ENCODE peak calls at places on chromosomes 13 and 19, in six cellular contexts. V, W, M, E, P and C are unnamed samples.

GRCh38 chr13:104086205-104086604 is 1020.0 kb upstream of the SLC10A2 start:
- DNase-seq in W (no peak), V (no peak), E (no peak), P (no peak), M (no peak), C (no peak)

GRCh38 chr13:77918391-77919261 is at the start of gene EDNRB:
- DNase-seq in P (no peak), W (no peak), E (peak), V (peak), M (peak), C (peak)

GRCh38 chr19:58181902-58182576 is 822 bp upstream of the ZNF274 start:
- DNase-seq in E (peak), M (peak), P (no peak), V (peak), W (no peak), C (peak)

GRCh38 chr13:50448535-50448981 is 394.9 kb downstream of the DLEU7 start:
- DNase-seq in M (no peak), E (no peak), P (no peak), W (no peak), V (no peak), C (no peak)

GRCh38 chr19:6708346-6708745 is 12.1 kb downstream of the C3 start:
- DNase-seq in V (no peak), W (no peak), M (no peak), E (no peak), P (no peak), C (no peak)

GRCh38 chr13:41791056-41791455 is 169.9 kb downstream of the VWA8 start:
- DNase-seq in M (no peak), P (no peak), W (no peak), V (no peak), E (no peak), C (no peak)

GRCh38 chr13:25167349-25167748 is 4.7 kb downstream of the AMER2 start:
- DNase-seq in W (no peak), E (no peak), P (no peak), V (no peak), M (no peak), C (no peak)

GRCh38 chr19:17235618-17236413 is 9.8 kb downstream of the OCEL1 start:
- DNase-seq in M (peak), E (peak), V (no peak), W (peak), P (peak), C (peak)

GRCh38 chr19:1471514-1472107 is 7.4 kb downstream of the C19orf25 start:
- DNase-seq in W (no peak), P (no peak), E (no peak), M (peak), V (no peak), C (peak)

GRCh38 chr19:45884682-45885555 is 1.0 kb downstream of the IRF2BP1 start:
- DNase-seq in E (no peak), M (no peak), V (no peak), P (no peak), W (no peak), C (peak)

GRCh38 chr19:39362682-39363657 is 20.7 kb downstream of the SAMD4B start:
- DNase-seq in P (no peak), E (no peak), W (no peak), M (no peak), V (peak), C (no peak)

GRCh38 chr13:86559915-86560314 is 760.7 kb upstream of the SLITRK6 start:
- DNase-seq in E (no peak), M (no peak), V (no peak), P (no peak), W (no peak), C (no peak)

GRCh38 chr19:45814851-45815481 is at the start of gene RSPH6A:
- DNase-seq in E (no peak), M (no peak), P (no peak), W (no peak), V (no peak), C (no peak)

GRCh38 chr19:51090471-51090870 is 7.8 kb upstream of the KLK14 start:
- DNase-seq in W (no peak), P (no peak), E (no peak), M (no peak), V (no peak), C (no peak)

GRCh38 chr19:18999016-18999758 is 34.1 kb downstream of the SUGP2 start:
- DNase-seq in M (no peak), P (no peak), W (peak), V (no peak), E (no peak), C (no peak)

GRCh38 chr13:32277838-32278237 is 37.3 kb downstream of the ZAR1L start:
- DNase-seq in P (no peak), V (no peak), E (no peak), M (no peak), W (no peak), C (no peak)

GRCh38 chr19:2982983-2983350 is 5.6 kb downstream of the TLE6 start:
- DNase-seq in V (peak), P (no peak), M (no peak), E (peak), W (peak), C (no peak)

GRCh38 chr19:14544977-14545715 is 15.8 kb downstream of the TECR start:
- DNase-seq in M (no peak), W (no peak), V (no peak), P (no peak), E (peak), C (no peak)

GRCh38 chr19:919157-920050 is 2.3 kb downstream of the KISS1R start:
- DNase-seq in E (no peak), V (no peak), M (no peak), P (no peak), W (no peak), C (peak)

GRCh38 chr19:35596366-35596999 is 10.5 kb downstream of the PMIS2 start:
- DNase-seq in V (no peak), E (no peak), W (no peak), M (no peak), P (no peak), C (peak)

GRCh38 chr19:31285744-31286143 is 63.5 kb downstream of the TSHZ3 start:
- DNase-seq in P (no peak), W (peak), E (no peak), V (no peak), M (no peak), C (no peak)

GRCh38 chr19:22545751-22546150 is 88.4 kb upstream of the ZNF492 start:
- DNase-seq in M (peak), W (no peak), P (no peak), E (peak), V (no peak), C (peak)

GRCh38 chr13:26721251-26721939 is 39.2 kb downstream of the GPR12 start:
- DNase-seq in W (no peak), E (peak), M (peak), P (no peak), V (peak), C (peak)

GRCh38 chr13:82165396-82166174 is 1716.7 kb downstream of the SLITRK1 start:
- DNase-seq in P (no peak), E (no peak), W (no peak), M (no peak), V (no peak), C (no peak)

GRCh38 chr19:43425567-43426392 is 11.1 kb downstream of the TEX101 start:
- DNase-seq in V (no peak), E (no peak), M (no peak), W (no peak), P (no peak), C (no peak)

GRCh38 chr13:110503037-110503901 is 58.3 kb downstream of the RAB20 start:
- DNase-seq in E (no peak), V (no peak), P (no peak), M (no peak), W (no peak), C (no peak)

GRCh38 chr19:4208385-4209094 is 20.8 kb upstream of the EBI3 start:
- DNase-seq in E (no peak), V (no peak), P (no peak), W (no peak), M (no peak), C (no peak)

GRCh38 chr13:33746867-33747266 is 71.1 kb upstream of the RFC3 start:
- DNase-seq in M (no peak), E (no peak), W (no peak), V (no peak), P (no peak), C (no peak)

GRCh38 chr19:4061178-4061682 is 5.5 kb downstream of the ZBTB7A start:
- DNase-seq in P (no peak), V (peak), M (peak), W (no peak), E (peak), C (peak)

GRCh38 chr19:8697671-8698432 is 743 bp downstream of the ACTL9 start:
- DNase-seq in P (no peak), E (no peak), V (no peak), M (no peak), W (no peak), C (peak)

GRCh38 chr13:112800057-112800456 is 110.2 kb downstream of the ATP11A start:
- DNase-seq in E (no peak), M (no peak), W (no peak), V (no peak), P (no peak), C (no peak)

GRCh38 chr19:46015080-46015960 is 7.5 kb downstream of the PGLYRP1 start:
- DNase-seq in M (no peak), E (peak), V (peak), P (peak), W (no peak), C (peak)

GRCh38 chr19:11198769-11199469 is 1.6 kb upstream of the KANK2 start:
- DNase-seq in E (no peak), V (no peak), P (no peak), W (no peak), M (no peak), C (no peak)

GRCh38 chr13:109785892-109786450 is 412 bp downstream of the IRS2 start:
- DNase-seq in M (no peak), W (no peak), P (no peak), V (no peak), E (no peak), C (no peak)

GRCh38 chr13:44404261-44405139 is 30.9 kb downstream of the SERP2 start:
- DNase-seq in M (no peak), P (no peak), W (no peak), E (no peak), V (no peak), C (no peak)

GRCh38 chr13:96946709-96947311 is 47.5 kb downstream of the OXGR1 start:
- DNase-seq in V (no peak), W (no peak), P (no peak), M (no peak), E (no peak), C (no peak)

GRCh38 chr13:96948127-96948526 is 46.1 kb downstream of the OXGR1 start:
- DNase-seq in E (no peak), W (no peak), P (no peak), M (peak), V (no peak), C (no peak)

GRCh38 chr13:96952592-96952991 is 41.7 kb downstream of the OXGR1 start:
- DNase-seq in M (no peak), V (no peak), E (no peak), P (no peak), W (no peak), C (no peak)

GRCh38 chr13:96947343-96947910 is 46.8 kb downstream of the OXGR1 start:
- DNase-seq in M (no peak), W (no peak), V (no peak), P (no peak), E (no peak), C (no peak)
- TF ChIP-seq CTCF in M (no peak), W (no peak), V (no peak), P (no peak), E (no peak), C (no peak)

GRCh38 chr13:107111248-107111647 is 543.3 kb upstream of the ARGLU1 start:
- DNase-seq in W (no peak), M (no peak), P (no peak), E (no peak), V (no peak), C (no peak)

GRCh38 chr13:107117327-107118012 is 549.5 kb upstream of the ARGLU1 start:
- DNase-seq in V (no peak), W (no peak), E (no peak), P (no peak), M (no peak), C (no peak)

DNA sequence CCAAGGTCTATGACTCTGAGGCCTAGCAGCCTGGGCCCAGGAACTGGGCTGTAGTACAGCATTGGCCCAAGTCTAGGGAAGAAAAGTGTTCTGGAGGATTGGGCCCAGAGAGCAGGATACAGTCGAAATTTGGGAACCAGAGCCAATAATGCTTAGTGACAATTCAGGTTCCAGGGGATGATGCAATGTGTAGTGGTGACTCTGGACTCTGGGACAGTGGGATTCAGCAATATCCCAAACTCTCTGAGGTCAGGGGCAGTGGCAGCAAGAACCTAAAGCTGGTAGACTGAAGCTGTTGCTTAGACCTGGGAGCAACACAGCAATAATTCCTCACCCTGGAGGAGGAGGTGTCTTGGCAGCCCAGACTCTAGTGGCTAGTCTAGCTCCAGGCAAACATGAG is 545.5 kb upstream of the ARGLU1 start:
- DNase-seq in M (no peak), P (no peak), W (no peak), V (no peak), E (no peak), C (no peak)
- TF ChIP-seq CTCF in M (no peak), P (no peak), W (no peak), V (no peak), E (no peak), C (no peak)

DNA sequence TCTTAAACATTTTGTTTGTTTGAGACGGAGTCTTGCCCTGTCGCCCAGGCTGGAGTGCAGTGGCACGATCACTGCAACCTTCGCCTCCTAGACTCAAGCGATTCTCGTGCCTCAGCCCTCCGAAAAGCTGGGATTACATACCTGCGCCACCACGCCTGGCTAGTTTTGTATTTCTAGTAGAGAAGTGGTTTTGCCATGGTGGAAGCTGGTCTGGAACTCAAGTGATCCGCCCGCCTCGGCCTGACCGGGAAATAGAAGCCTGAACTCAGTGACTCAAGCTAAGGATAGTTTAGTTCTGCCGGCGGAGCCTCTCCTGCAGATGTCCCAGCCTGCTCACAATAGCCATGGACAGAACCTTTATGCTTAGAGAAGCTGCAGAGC is 53.0 kb upstream of the ZNF254 start:
- DNase-seq in E (peak), W (peak), M (peak), P (no peak), V (peak), C (peak)
- TF ChIP-seq CTCF in E (no peak), W (no peak), M (no peak), P (no peak), V (no peak), C (no peak)

GRCh38 chr19:42292963-42293362 is 9.0 kb upstream of the PRR19 start:
- DNase-seq in V (no peak), E (no peak), W (no peak), M (no peak), P (no peak), C (no peak)

GRCh38 chr19:42293966-42294365 is 8.0 kb upstream of the PRR19 start:
- DNase-seq in P (no peak), V (no peak), W (no peak), E (no peak), M (no peak), C (no peak)

GRCh38 chr19:42292042-42292960 is 9.6 kb upstream of the PRR19 start:
- DNase-seq in M (no peak), E (no peak), W (no peak), P (no peak), V (no peak), C (no peak)

GRCh38 chr19:42294471-42295137 is 7.3 kb upstream of the PRR19 start:
- DNase-seq in W (no peak), P (no peak), M (no peak), E (no peak), V (no peak), C (no peak)

DNA sequence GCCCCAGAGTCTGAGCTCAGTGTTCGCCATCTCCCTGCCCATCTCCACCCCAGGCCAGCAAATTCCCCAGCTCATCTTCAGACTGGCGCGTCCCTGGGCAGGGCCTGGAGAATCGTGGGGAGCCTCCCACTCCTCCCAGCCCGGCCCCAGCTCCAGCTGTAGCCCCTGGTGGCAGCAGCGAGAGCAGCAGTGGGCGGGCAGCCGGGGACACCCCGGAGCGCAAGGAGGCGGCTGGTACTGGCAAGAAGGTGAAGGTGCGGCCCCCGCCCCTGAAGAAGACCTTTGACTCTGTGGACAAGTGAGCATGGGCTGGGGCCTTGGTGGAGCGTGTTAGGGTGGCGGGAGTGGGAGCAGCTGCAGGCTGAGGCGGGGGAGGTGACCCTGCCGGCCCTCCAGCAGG is 8.4 kb upstream of the PRR19 start:
- DNase-seq in M (no peak), P (no peak), W (no peak), E (no peak), V (no peak), C (no peak)
- TF ChIP-seq CTCF in M (no peak), P (peak), W (peak), E (no peak), V (no peak), C (no peak)

GRCh38 chr13:99614465-99614885 is 113.2 kb downstream of the TM9SF2 start:
- DNase-seq in P (no peak), M (peak), W (no peak), V (no peak), E (peak), C (peak)
- TF ChIP-seq CTCF in P (peak), M (no peak), W (peak), V (no peak), E (no peak), C (no peak)

GRCh38 chr13:27839809-27840467 is 47.7 kb downstream of the GSX1 start:
- DNase-seq in P (no peak), V (no peak), W (no peak), E (no peak), M (no peak), C (no peak)
- TF ChIP-seq CTCF in P (no peak), V (no peak), W (no peak), E (no peak), M (no peak), C (no peak)

GRCh38 chr19:29858000-29858596 is 46.3 kb downstream of the CCNE1 start:
- DNase-seq in W (no peak), E (peak), M (peak), P (peak), V (no peak), C (peak)

GRCh38 chr19:29854033-29854432 is 42.2 kb downstream of the CCNE1 start:
- DNase-seq in E (no peak), P (no peak), V (no peak), W (no peak), M (no peak), C (no peak)

GRCh38 chr19:29858621-29859020 is 46.8 kb downstream of the CCNE1 start:
- DNase-seq in P (no peak), V (no peak), W (no peak), M (no peak), E (no peak), C (no peak)

GRCh38 chr19:29855087-29855486 is 43.3 kb downstream of the CCNE1 start:
- DNase-seq in P (no peak), E (no peak), M (no peak), V (no peak), W (no peak), C (no peak)

DNA sequence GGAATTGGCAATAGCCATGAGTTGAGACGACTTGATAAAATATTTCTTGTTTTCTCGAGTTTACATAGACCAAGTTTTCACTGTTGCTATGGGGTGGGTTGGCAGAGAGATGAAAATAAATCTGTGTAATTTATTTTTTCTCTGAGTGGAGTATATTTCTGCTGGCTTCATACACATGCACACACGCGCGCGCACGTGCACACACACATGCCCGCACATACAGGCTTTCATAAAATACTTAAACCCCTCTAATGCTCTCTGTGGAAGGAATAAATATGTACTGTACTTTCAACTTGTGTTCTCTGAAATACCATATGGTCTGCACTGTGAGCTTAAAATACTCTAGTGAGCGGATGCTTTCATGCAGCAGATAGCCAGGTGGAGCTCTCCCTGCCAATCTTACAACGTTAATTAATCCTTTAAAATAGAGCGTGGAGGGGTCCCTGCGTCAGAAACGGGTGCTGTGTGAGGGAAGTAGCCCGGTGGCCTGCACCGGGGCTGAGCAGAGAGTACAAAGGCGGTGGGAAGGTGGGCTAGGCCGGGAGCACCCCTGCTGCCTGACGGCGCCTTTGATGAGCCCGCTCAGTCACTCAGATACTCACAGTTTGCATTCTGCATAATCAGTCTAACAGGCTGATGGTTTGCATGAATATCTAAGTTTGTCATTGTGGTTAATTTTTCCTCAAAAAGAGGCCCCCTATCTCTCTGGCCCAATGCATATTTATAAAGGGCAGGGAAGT is 44.1 kb downstream of the CCNE1 start:
- DNase-seq in W (no peak), P (no peak), V (no peak), E (no peak), M (no peak), C (no peak)
- TF ChIP-seq CTCF in W (no peak), P (no peak), V (no peak), E (no peak), M (no peak), C (no peak)